ENCODE peak calls at places on chromosomes 2 and 18, in five cellular contexts. E is adrenal gland, P is RWPE1, K is GM23248, M is astrocyte of the spinal cord. Q is an unnamed sample.

GRCh38 chr2:10966741-10967140 is 55.0 kb downstream of the KCNF1 start:
- DNase-seq in E (no peak), P (no peak), K (no peak), M (no peak), Q (no peak)

GRCh38 chr2:234564719-234565118 is 67.8 kb upstream of the ARL4C start:
- DNase-seq in E (no peak), P (no peak), K (peak), M (peak), Q (peak)

GRCh38 chr2:213125646-213126347 is 25.6 kb downstream of the IKZF2 start:
- DNase-seq in E (no peak), P (no peak), K (peak), M (no peak), Q (peak)

GRCh38 chr2:240398711-240399267 is 36.7 kb upstream of the GPC1 start:
- DNase-seq in E (no peak), P (no peak), K (no peak), M (no peak), Q (no peak)

GRCh38 chr2:127228102-127228501 is 8.0 kb upstream of the CYP27C1 start:
- DNase-seq in E (no peak), P (no peak), K (peak), M (no peak), Q (peak)

GRCh38 chr2:88880441-88880953 is 189.0 kb downstream of the RPIA start:
- DNase-seq in E (peak), P (peak), K (peak), M (peak), Q (peak)

GRCh38 chr2:216956820-216957493 is 97.1 kb upstream of the TNP1 start:
- DNase-seq in E (no peak), P (no peak), K (peak), M (peak), Q (peak)

GRCh38 chr18:79867666-79868065 is 69.9 kb downstream of the KCNG2 start:
- DNase-seq in E (peak), P (no peak), K (no peak), M (no peak), Q (no peak)

GRCh38 chr2:188622898-188623297 is 331.2 kb downstream of the GULP1 start:
- DNase-seq in E (no peak), P (no peak), K (no peak), M (no peak), Q (no peak)

GRCh38 chr2:235468978-235469694 is 24.7 kb upstream of the AGAP1 start:
- DNase-seq in E (peak), P (peak), K (peak), M (peak), Q (peak)

GRCh38 chr18:7370812-7371211 is 139.9 kb downstream of the LRRC30 start:
- DNase-seq in E (peak), P (no peak), K (no peak), M (no peak), Q (no peak)

GRCh38 chr2:239257511-239257937 is 143.3 kb downstream of the HDAC4 start:
- DNase-seq in E (peak), P (peak), K (peak), M (peak), Q (peak)

GRCh38 chr2:86520153-86520552 is 43.1 kb downstream of the CHMP3 start:
- DNase-seq in E (no peak), P (no peak), K (no peak), M (no peak), Q (no peak)

GRCh38 chr2:182558564-182558963 is 131.7 kb upstream of the PDE1A start:
- DNase-seq in E (no peak), P (no peak), K (no peak), M (no peak), Q (no peak)